ENCODE peak calls at places on chromosomes 6 and 20, in six cellular contexts. B, W, E, M, Q and A are unnamed samples.

GRCh38 chr6:155315516-155315871 is 1.2 kb upstream of the TFB1M start:
- DNase-seq in B (no peak), W (no peak), E (no peak), M (no peak), Q (no peak), A (no peak)

GRCh38 chr6:25583906-25584305 is 68.1 kb upstream of the SCGN start:
- DNase-seq in B (no peak), W (no peak), E (no peak), M (no peak), Q (no peak), A (no peak)

GRCh38 chr6:2803731-2804429 is 37.8 kb downstream of the SERPINB1 start:
- DNase-seq in B (no peak), W (no peak), E (no peak), M (no peak), Q (no peak), A (no peak)

GRCh38 chr6:20946037-20946436 is 411.8 kb downstream of the CDKAL1 start:
- DNase-seq in B (no peak), W (no peak), E (no peak), M (no peak), Q (no peak), A (peak)

GRCh38 chr6:81241126-81241525 is 511.4 kb downstream of the TENT5A start:
- DNase-seq in B (no peak), W (no peak), E (no peak), M (no peak), Q (no peak), A (no peak)

GRCh38 chr20:3046677-3047462 is 1.0 kb downstream of the MRPS26 start:
- DNase-seq in B (no peak), W (no peak), E (peak), M (peak), Q (no peak), A (no peak)

GRCh38 chr6:143759666-143760065 is 81.9 kb downstream of the PHACTR2 start:
- DNase-seq in B (no peak), W (no peak), E (no peak), M (no peak), Q (no peak), A (no peak)

GRCh38 chr6:96784650-96785049 is 52.6 kb downstream of the GPR63 start:
- DNase-seq in B (no peak), W (no peak), E (no peak), M (no peak), Q (no peak), A (no peak)